ENCODE peak calls at places on chromosome 19, in five cellular contexts. F, T, Y, V and O are unnamed samples.

GRCh38 chr19:43620061-43621001 is 902 bp upstream of the ZNF428 start:
- DNase-seq in F (peak), T (no peak), Y (peak), V (no peak), O (no peak)

GRCh38 chr19:16952046-16952445 is 63.2 kb downstream of the F2RL3 start:
- DNase-seq in F (no peak), T (no peak), Y (no peak), V (no peak), O (no peak)

GRCh38 chr19:35856546-35857149 is at the start of gene KIRREL2:
- DNase-seq in F (no peak), T (no peak), Y (peak), V (no peak), O (peak)

GRCh38 chr19:54481326-54481930 is 8.3 kb upstream of the CDC42EP5 start:
- DNase-seq in F (no peak), T (no peak), Y (no peak), V (peak), O (peak)

GRCh38 chr19:56189785-56190184 is 7.8 kb downstream of the ZSCAN5B start:
- DNase-seq in F (no peak), T (no peak), Y (no peak), V (no peak), O (no peak)

GRCh38 chr19:50835103-50835784 is 1.9 kb upstream of the KLK15 start:
- DNase-seq in F (no peak), T (no peak), Y (no peak), V (peak), O (no peak)

GRCh38 chr19:7494416-7495098 is 5.7 kb upstream of the PEX11G start:
- DNase-seq in F (no peak), T (no peak), Y (no peak), V (peak), O (no peak)

GRCh38 chr19:19627716-19628498 is at the start of gene LPAR2:
- DNase-seq in F (peak), T (no peak), Y (peak), V (peak), O (no peak)

GRCh38 chr19:54469496-54469934 is 3.6 kb downstream of the CDC42EP5 start:
- DNase-seq in F (no peak), T (no peak), Y (no peak), V (no peak), O (no peak)

GRCh38 chr19:3556978-3557460 is 367 bp downstream of the MFSD12 start:
- DNase-seq in F (peak), T (no peak), Y (peak), V (peak), O (no peak)

GRCh38 chr19:15464394-15465385 is at the start of gene RASAL3:
- DNase-seq in F (peak), T (no peak), Y (peak), V (no peak), O (no peak)

GRCh38 chr19:54616840-54617560 is 13.3 kb upstream of the LILRB1 start:
- DNase-seq in F (no peak), T (no peak), Y (no peak), V (no peak), O (no peak)

GRCh38 chr19:17073869-17074627 is 1.2 kb downstream of the HAUS8 start:
- DNase-seq in F (no peak), T (no peak), Y (no peak), V (peak), O (no peak)

GRCh38 chr19:35279985-35280821 is 2.1 kb upstream of the HAMP start:
- DNase-seq in F (no peak), T (no peak), Y (no peak), V (no peak), O (peak)

GRCh38 chr19:46787331-46788100 is 878 bp downstream of the SLC1A5 start:
- DNase-seq in F (peak), T (no peak), Y (peak), V (peak), O (peak)

GRCh38 chr19:29775575-29775900 is 36.3 kb upstream of the CCNE1 start:
- DNase-seq in F (no peak), T (no peak), Y (no peak), V (peak), O (no peak)

GRCh38 chr19:36686365-36687213 is 823 bp upstream of the ZNF567 start:
- DNase-seq in F (no peak), T (no peak), Y (no peak), V (peak), O (peak)

GRCh38 chr19:29404015-29404414 is 121.8 kb upstream of the VSTM2B start:
- DNase-seq in F (no peak), T (no peak), Y (no peak), V (no peak), O (no peak)

GRCh38 chr19:14347999-14348889 is 33.0 kb upstream of the ADGRE5 start:
- DNase-seq in F (peak), T (no peak), Y (peak), V (peak), O (peak)

GRCh38 chr19:28485300-28485699 is 727.7 kb downstream of the UQCRFS1 start:
- DNase-seq in F (no peak), T (no peak), Y (no peak), V (no peak), O (no peak)

GRCh38 chr19:11091343-11092153 is 2.3 kb downstream of the LDLR start:
- DNase-seq in F (no peak), T (peak), Y (no peak), V (peak), O (no peak)